ENCODE peak calls at places on chromosomes 13 and 19, in seven cellular contexts. Q is choroid plexus epithelial cell, M is breast epithelium, E is colonic mucosa, P is cardiac muscle cell, A is cardiac fibroblast, Y is fibroblast of lung. F is an unnamed sample.

GRCh38 chr19:56015756-56016155 is 29.2 kb downstream of the NLRP5 start:
- DNase-seq in Q (peak; percentile 6), M (no peak), E (no peak), P (peak; percentile 0), A (peak; percentile 19), Y (no peak), F (no peak)

GRCh38 chr19:8028951-8029491 is 23.5 kb upstream of the CCL25 start:
- DNase-seq in Q (peak; percentile 52), M (no peak), E (no peak), P (peak; percentile 65), A (peak; percentile 12), Y (peak; percentile 19), F (no peak)

GRCh38 chr13:107301724-107302374 is 733.9 kb upstream of the ARGLU1 start:
- DNase-seq in Q (peak; percentile 56), M (no peak), E (no peak), P (peak; percentile 2), A (no peak), Y (no peak), F (no peak)

GRCh38 chr13:39410089-39410901 is 192.7 kb downstream of the LHFPL6 start:
- DNase-seq in Q (peak; percentile 93), M (no peak), E (no peak), P (no peak), A (peak; percentile 92), Y (peak; percentile 77), F (peak; percentile 66)

GRCh38 chr19:1265611-1266115 is 3.5 kb upstream of the CIRBP start:
- DNase-seq in Q (peak; percentile 35), M (no peak), E (peak; percentile 64), P (no peak), A (peak; percentile 92), Y (peak; percentile 73), F (peak; percentile 62)

GRCh38 chr13:42279080-42279479 is 7.1 kb downstream of the AKAP11 start:
- DNase-seq in Q (no peak), M (no peak), E (no peak), P (no peak), A (no peak), Y (peak; percentile 49), F (no peak)

GRCh38 chr19:18745012-18745735 is 45.9 kb downstream of the COMP start:
- DNase-seq in Q (no peak), M (no peak), E (no peak), P (no peak), A (no peak), Y (no peak), F (no peak)

GRCh38 chr13:36965767-36966166 is 33.4 kb downstream of the ALG5 start:
- DNase-seq in Q (peak; percentile 92), M (no peak), E (no peak), P (no peak), A (peak; percentile 92), Y (peak; percentile 85), F (peak; percentile 80)

GRCh38 chr13:46339035-46339666 is 47.9 kb downstream of the RUBCNL start:
- DNase-seq in Q (peak; percentile 91), M (no peak), E (no peak), P (no peak), A (peak; percentile 96), Y (peak; percentile 91), F (peak; percentile 96)

GRCh38 chr13:102897371-102898138 is 51.7 kb downstream of the ERCC5 start:
- DNase-seq in Q (no peak), M (no peak), E (no peak), P (peak; percentile 34), A (no peak), Y (no peak), F (no peak)

GRCh38 chr19:55232284-55232597 is 3.7 kb upstream of the TMEM86B start:
- DNase-seq in Q (no peak), M (no peak), E (no peak), P (peak; percentile 60), A (no peak), Y (no peak), F (no peak)

GRCh38 chr13:98826156-98826555 is 73.7 kb upstream of the SLC15A1 start:
- DNase-seq in Q (peak; percentile 16), M (no peak), E (no peak), P (no peak), A (no peak), Y (no peak), F (no peak)

GRCh38 chr13:33126909-33127607 is 110.8 kb downstream of the KL start:
- DNase-seq in Q (no peak), M (no peak), E (no peak), P (no peak), A (peak; percentile 52), Y (peak; percentile 55), F (no peak)

GRCh38 chr13:108705031-108705430 is 75.6 kb downstream of the MYO16 start:
- DNase-seq in Q (no peak), M (no peak), E (no peak), P (no peak), A (no peak), Y (no peak), F (no peak)

GRCh38 chr19:49512970-49513745 is 697 bp downstream of the FCGRT start:
- DNase-seq in Q (peak; percentile 39), M (no peak), E (peak; percentile 80), P (peak; percentile 77), A (no peak), Y (no peak), F (no peak)

GRCh38 chr13:26442541-26442940 is 114.9 kb upstream of the WASF3 start:
- DNase-seq in Q (peak; percentile 36), M (no peak), E (no peak), P (no peak), A (peak; percentile 75), Y (peak; percentile 87), F (peak; percentile 6)

GRCh38 chr13:51603716-51604115 is 19.5 kb downstream of the WDFY2 start:
- DNase-seq in Q (no peak), M (no peak), E (no peak), P (no peak), A (no peak), Y (no peak), F (no peak)

GRCh38 chr19:10389863-10390262 is 9.5 kb upstream of the TYK2 start:
- DNase-seq in Q (no peak), M (no peak), E (no peak), P (no peak), A (no peak), Y (no peak), F (no peak)

DNA sequence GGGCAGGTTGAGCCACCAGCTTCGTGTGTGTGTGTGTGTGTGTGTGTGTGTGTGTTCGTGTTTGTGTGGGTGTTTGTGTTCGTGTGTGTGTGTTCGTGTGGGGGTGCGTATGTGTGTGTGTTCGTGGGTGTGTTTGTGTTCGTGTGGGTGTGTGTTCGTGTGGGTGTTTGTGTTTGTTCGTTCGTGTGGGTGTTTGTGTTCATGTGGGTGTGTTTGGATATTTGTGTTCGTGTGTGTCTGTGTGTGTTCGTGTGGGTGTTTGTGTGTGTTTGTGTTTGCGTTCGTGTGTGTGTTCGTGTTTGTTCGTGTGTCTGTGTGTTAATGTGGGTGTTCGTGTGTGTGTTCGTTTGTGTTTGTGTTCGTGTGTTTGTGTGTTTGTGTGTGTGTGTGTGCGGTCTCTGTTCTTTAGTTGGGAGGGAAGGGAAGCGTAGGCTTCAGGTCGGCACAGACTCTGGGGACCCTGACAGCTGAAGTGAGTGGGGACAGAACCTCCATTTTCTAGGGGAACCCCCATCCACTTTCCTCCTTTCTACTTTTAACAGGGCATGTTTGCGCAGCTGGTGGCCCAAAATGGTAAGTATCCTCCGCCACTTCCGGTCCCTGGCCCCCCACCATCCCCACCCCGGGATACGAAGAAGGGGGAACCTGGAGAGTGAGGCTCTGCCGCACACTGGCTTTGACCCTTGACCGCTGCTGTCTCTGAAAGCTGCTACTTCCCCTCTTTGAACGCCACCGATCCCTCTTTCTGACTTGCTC is 1.6 kb downstream of the TNFSF9 start:
- DNase-seq in Q (no peak), M (no peak), E (no peak), P (no peak), A (no peak), Y (no peak), F (no peak)
- H3K4me3 ChIP-seq in Q (no peak overlapping the region), M (no peak overlapping the region), E (no peak overlapping the region), P (no peak overlapping the region), A (no peak overlapping the region), Y (no peak overlapping the region), F (peak overlapping the region; percentile 67)

GRCh38 chr19:23281663-23282276 is 31.6 kb upstream of the ZNF724 start:
- DNase-seq in Q (no peak), M (no peak), E (no peak), P (no peak), A (no peak), Y (no peak), F (no peak)

GRCh38 chr19:23285948-23286347 is 35.8 kb upstream of the ZNF724 start:
- DNase-seq in Q (no peak), M (no peak), E (no peak), P (no peak), A (no peak), Y (no peak), F (no peak)

GRCh38 chr19:23286477-23286876 is 36.3 kb upstream of the ZNF724 start:
- DNase-seq in Q (no peak), M (no peak), E (no peak), P (no peak), A (no peak), Y (no peak), F (no peak)

GRCh38 chr19:23287620-23288019 is 37.4 kb upstream of the ZNF724 start:
- DNase-seq in Q (no peak), M (no peak), E (no peak), P (no peak), A (no peak), Y (no peak), F (no peak)

GRCh38 chr19:23283925-23284324 is 33.7 kb upstream of the ZNF724 start:
- DNase-seq in Q (peak; percentile 65), M (peak; percentile 61), E (peak; percentile 53), P (peak; percentile 18), A (peak; percentile 67), Y (peak; percentile 10), F (no peak)
- TF ChIP-seq CTCF in Q (peak; percentile 77), M (peak; percentile 50), E (peak; percentile 51), P (peak; percentile 45), A (peak; percentile 84), Y (peak; percentile 49), F (peak; percentile 45)

GRCh38 chr13:52736891-52737290 is 2.7 kb downstream of the CNMD start:
- DNase-seq in Q (no peak), M (no peak), E (no peak), P (no peak), A (no peak), Y (no peak), F (no peak)

GRCh38 chr13:52737451-52737850 is 2.2 kb downstream of the CNMD start:
- DNase-seq in Q (no peak), M (no peak), E (no peak), P (no peak), A (no peak), Y (no peak), F (no peak)

GRCh38 chr13:52738719-52739467 is 727 bp downstream of the CNMD start:
- DNase-seq in Q (no peak), M (no peak), E (no peak), P (peak; percentile 67), A (no peak), Y (no peak), F (no peak)

GRCh38 chr13:52737900-52738299 is 1.7 kb downstream of the CNMD start:
- DNase-seq in Q (no peak), M (no peak), E (no peak), P (no peak), A (no peak), Y (no peak), F (no peak)

GRCh38 chr13:52734075-52734623 is 5.5 kb downstream of the CNMD start:
- DNase-seq in Q (no peak), M (no peak), E (no peak), P (no peak), A (no peak), Y (no peak), F (no peak)
- H3K4me3 ChIP-seq in Q (no peak overlapping the region), M (no peak overlapping the region), E (no peak overlapping the region), P (no peak overlapping the region), A (no peak overlapping the region), Y (no peak overlapping the region), F (no peak overlapping the region)

GRCh38 chr13:21556051-21556450 is 47.9 kb downstream of the MICU2 start:
- DNase-seq in Q (peak; percentile 21), M (no peak), E (no peak), P (no peak), A (peak; percentile 13), Y (no peak), F (no peak)

GRCh38 chr13:21557995-21558394 is 46.0 kb downstream of the MICU2 start:
- DNase-seq in Q (peak; percentile 60), M (no peak), E (no peak), P (peak; percentile 59), A (peak; percentile 29), Y (peak; percentile 11), F (no peak)
- TF ChIP-seq CTCF in Q (peak; percentile 69), M (no peak), E (no peak), P (peak; percentile 52), A (peak; percentile 54), Y (peak; percentile 46), F (peak; percentile 43)